ENCODE peak calls at places on chromosomes 13 and 19, in five cellular contexts. E, I, K, R and U are unnamed samples.

GRCh38 chr13:112545866-112546265 is 42.1 kb downstream of the TUBGCP3 start:
- DNase-seq in E (no peak), I (no peak), R (no peak), K (peak), U (peak)

GRCh38 chr19:3503036-3503572 is 2.6 kb upstream of the DOHH start:
- DNase-seq in I (no peak), R (no peak), K (peak), E (no peak), U (peak)

GRCh38 chr13:74771964-74772363 is 637.8 kb upstream of the KLF12 start:
- DNase-seq in I (no peak), R (no peak), K (peak), E (no peak), U (peak)

GRCh38 chr19:4053423-4054324 is 13.0 kb downstream of the ZBTB7A start:
- DNase-seq in E (peak), R (no peak), I (no peak), K (peak), U (no peak)

GRCh38 chr13:74290324-74290773 is 156.1 kb upstream of the KLF12 start:
- DNase-seq in R (no peak), K (peak), E (peak), I (peak), U (peak)

GRCh38 chr19:52190679-52191293 is 934 bp downstream of the PPP2R1A start:
- DNase-seq in I (peak), E (peak), R (no peak), K (peak), U (peak)

GRCh38 chr13:112893570-112894422 is 75.2 kb upstream of the MCF2L start:
- DNase-seq in E (no peak), K (no peak), I (peak), R (no peak), U (no peak)

GRCh38 chr13:113027095-113027494 is 58.1 kb downstream of the MCF2L start:
- DNase-seq in K (no peak), I (no peak), R (no peak), E (no peak), U (no peak)

GRCh38 chr19:46571495-46571894 is 29.6 kb upstream of the CALM3 start:
- DNase-seq in E (no peak), I (peak), R (no peak), K (no peak), U (no peak)

GRCh38 chr19:5680437-5681368 is at the start of the genes HSD11B1L and MICOS13:
- DNase-seq in K (peak), E (peak), R (peak), I (peak), U (peak)

GRCh38 chr19:5681446-5682292 is 842 bp downstream of the HSD11B1L start:
- DNase-seq in K (no peak), R (peak), E (no peak), I (no peak), U (no peak)

GRCh38 chr19:5683177-5683886 is 2.5 kb downstream of the HSD11B1L start:
- DNase-seq in R (peak), E (no peak), I (no peak), K (no peak), U (no peak)

GRCh38 chr19:5680083-5680436 is 256 bp downstream of the MICOS13 start:
- DNase-seq in R (no peak), K (no peak), I (no peak), E (no peak), U (no peak)

DNA sequence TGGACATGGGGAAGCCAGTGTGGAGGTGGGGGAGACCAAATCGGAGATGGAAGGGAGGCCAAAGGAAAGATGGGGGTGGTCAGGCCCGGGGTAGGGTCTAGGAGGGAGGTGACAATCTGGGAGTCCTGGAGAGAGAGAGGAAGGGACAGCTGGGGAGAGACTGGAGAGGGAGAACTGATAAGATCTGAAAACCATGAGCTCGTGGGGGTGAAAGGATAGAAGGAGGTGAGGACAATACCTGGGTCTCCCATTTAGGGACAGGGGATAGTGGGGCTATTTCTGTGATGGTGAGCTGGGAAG is 1.4 kb downstream of the HSD11B1L start:
- DNase-seq in E (no peak), R (peak), K (no peak), I (no peak), U (no peak)
- TF ChIP-seq CTCF in E (no peak), R (no peak), K (no peak), I (no peak), U (no peak)

DNA sequence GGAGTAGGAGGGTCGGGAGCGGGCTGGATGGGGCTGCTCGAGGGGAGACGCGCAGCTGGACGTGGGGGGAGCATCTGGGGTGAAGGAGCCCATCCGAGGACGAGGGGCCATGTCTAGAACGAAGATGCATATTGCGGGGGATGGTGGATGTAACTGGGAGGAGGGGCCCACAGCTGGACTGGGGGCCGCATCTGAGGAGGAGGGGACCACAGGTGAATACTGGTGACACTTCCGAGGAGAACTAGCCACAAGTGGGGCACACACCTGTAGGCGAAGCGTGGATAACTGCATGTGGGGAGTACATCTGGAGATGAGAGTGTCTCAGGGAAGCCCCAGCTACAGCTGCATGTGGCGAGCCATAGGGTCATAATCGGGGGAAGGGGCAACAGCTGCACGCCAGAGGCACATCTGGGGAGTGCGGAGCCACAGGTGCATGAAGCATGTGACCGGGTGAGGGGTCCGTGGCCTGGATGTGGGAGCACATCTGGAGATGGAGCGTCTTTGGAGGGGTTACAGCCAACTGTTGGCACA is 402 bp downstream of the ZSWIM9 start:
- DNase-seq in E (no peak), K (no peak), R (no peak), I (no peak), U (no peak)
- H3K27ac ChIP-seq in E (peak), K (peak), R (peak), I (peak), U (no peak)

DNA sequence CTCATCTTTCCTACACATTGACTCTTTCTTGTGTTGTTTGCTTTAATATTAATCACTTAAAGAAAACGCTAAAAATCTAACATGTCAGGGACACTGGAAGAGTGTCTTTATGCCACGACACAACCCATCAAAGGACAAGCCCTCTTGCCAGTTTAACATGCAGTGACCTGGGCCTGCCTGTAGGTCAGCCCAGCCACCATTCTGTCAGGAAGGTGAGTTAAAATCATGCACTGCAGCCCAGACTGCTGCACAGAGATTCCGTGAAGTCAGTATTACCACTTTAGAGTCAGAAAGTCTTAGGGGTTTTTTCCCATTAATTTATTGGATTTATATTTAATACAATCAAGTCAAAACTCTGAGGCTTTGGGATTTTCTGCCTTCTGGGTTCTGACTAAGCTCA is 58.0 kb downstream of the TNFRSF19 start:
- DNase-seq in R (no peak), E (no peak), K (no peak), I (no peak), U (no peak)
- TF ChIP-seq CTCF in R (no peak), E (no peak), K (no peak), I (no peak), U (no peak)

DNA sequence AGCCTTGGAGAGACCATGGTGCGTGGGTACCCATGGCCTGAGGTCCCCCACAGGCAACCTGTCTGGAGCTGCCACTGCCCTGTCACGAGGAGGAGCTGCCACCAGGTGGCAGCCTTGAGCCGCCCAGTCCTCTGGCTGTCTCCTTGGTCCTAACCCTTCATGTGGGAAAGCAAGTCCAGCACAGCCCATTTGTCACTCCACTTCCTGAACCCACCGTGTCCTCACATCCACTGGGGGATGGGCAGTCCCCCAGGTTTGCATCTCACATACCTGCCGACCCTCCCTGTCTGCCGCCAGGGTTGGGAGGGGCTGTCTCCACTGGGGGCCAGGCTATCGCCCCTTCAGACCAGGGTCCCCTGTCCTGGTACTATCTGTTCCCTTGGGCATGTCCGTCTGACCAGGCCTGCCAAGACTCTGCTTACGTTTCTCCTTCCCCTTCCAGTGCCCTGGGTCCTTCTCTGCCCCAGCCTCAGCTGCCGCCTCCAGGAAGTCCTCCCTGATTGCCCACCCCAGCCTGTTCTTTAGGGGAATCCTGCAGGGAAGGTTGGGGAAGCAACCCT is 4.5 kb downstream of the FAM174C start:
- DNase-seq in E (peak), I (peak), R (peak), K (peak), U (peak)
- H3K27ac ChIP-seq in E (no peak), I (no peak), R (no peak), K (no peak), U (no peak)

GRCh38 chr19:55132453-55133129 is 15.2 kb upstream of the PPP1R12C start:
- DNase-seq in I (no peak), K (no peak), E (no peak), R (no peak), U (no peak)
- TF ChIP-seq CTCF in I (no peak), K (no peak), E (no peak), R (no peak), U (no peak)

GRCh38 chr19:42465827-42466280 is 23.1 kb upstream of the CXCL17 start:
- DNase-seq in K (no peak), I (no peak), R (no peak), E (no peak), U (no peak)
- H3K27ac ChIP-seq in K (no peak), I (no peak), R (no peak), E (peak), U (no peak)

DNA sequence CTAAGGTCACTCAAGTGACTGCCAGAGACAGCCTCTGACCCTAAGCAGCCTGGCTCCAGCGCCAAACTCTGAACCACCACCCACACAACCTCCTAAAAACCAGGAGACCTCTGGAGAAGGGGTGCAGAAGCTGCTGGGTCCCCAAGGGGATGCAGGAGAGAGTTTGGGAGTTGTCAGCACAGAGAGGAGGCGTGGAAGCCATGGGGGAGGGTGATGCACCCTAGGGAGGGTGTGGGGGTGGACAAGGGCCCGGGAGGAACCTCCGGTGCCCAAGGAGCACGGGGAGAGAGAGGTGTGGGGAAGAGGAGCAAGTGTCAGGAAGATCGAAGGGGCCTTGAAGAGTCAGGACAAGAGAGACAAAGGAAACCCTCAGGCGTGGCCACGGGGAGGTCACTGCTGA is 2.1 kb upstream of the HIPK4 start:
- DNase-seq in K (no peak), I (no peak), R (no peak), E (no peak), U (no peak)
- TF ChIP-seq CTCF in K (no peak), I (no peak), R (no peak), E (no peak), U (no peak)

DNA sequence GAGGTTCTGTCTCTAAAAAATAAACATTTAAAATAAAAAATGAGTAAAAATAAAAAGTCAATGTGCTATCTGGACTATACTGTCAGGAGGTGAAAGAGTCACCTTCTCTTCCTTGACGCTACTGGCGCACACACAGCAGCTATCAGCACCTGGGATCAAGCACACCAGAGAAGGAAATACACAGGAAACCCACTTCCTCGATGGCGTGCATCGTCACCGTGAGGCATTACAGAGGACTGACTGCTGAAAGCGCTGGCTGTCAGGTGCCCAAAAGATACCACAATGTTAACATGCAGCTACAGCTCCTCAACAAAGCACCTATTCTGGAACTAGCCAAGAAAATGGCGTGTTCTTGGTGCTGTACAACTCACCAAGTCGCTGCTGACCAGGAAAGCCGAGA is 6.1 kb downstream of the SLC35E1 start:
- DNase-seq in R (no peak), I (no peak), K (no peak), E (no peak), U (no peak)
- H3K27ac ChIP-seq in R (no peak), I (no peak), K (no peak), E (no peak), U (no peak)